ENCODE peak calls at places on chromosomes 7 and 10, in five cellular contexts. One of them, this sample, is unnamed.

GRCh38 chr10:51462076-51462779 is 237.2 kb downstream of the CSTF2T start:
- DNase-seq in epithelial cell of esophagus: peak; percentile 7
- DNase-seq in activated CD4-positive, CD25-positive, alpha-beta regulatory T cell treated with anti-CD3 and anti-CD28 coated beads, Interleukin-2, amount 50 U/mL, for 16 hours: no peak
- DNase-seq in T1000: no peak
- DNase-seq in A172: no peak
- DNase-seq in this sample: no peak

GRCh38 chr10:86684305-86684704 is 16.0 kb downstream of the LDB3 start:
- DNase-seq in epithelial cell of esophagus: no peak
- DNase-seq in activated CD4-positive, CD25-positive, alpha-beta regulatory T cell treated with anti-CD3 and anti-CD28 coated beads, Interleukin-2, amount 50 U/mL, for 16 hours: no peak
- DNase-seq in T1000: no peak
- DNase-seq in A172: no peak
- DNase-seq in this sample: no peak

GRCh38 chr10:132939957-132940790 is 2.2 kb downstream of the CFAP46 start:
- DNase-seq in epithelial cell of esophagus: no peak
- DNase-seq in activated CD4-positive, CD25-positive, alpha-beta regulatory T cell treated with anti-CD3 and anti-CD28 coated beads, Interleukin-2, amount 50 U/mL, for 16 hours: no peak
- DNase-seq in T1000: no peak
- DNase-seq in A172: peak; percentile 1
- DNase-seq in this sample: peak; percentile 41

GRCh38 chr10:72291019-72291532 is 17.4 kb downstream of the DDIT4 start:
- DNase-seq in epithelial cell of esophagus: no peak
- DNase-seq in activated CD4-positive, CD25-positive, alpha-beta regulatory T cell treated with anti-CD3 and anti-CD28 coated beads, Interleukin-2, amount 50 U/mL, for 16 hours: no peak
- DNase-seq in T1000: no peak
- DNase-seq in A172: no peak
- DNase-seq in this sample: no peak

GRCh38 chr10:14415676-14416307 is 85.1 kb upstream of the FRMD4A start:
- DNase-seq in epithelial cell of esophagus: no peak
- DNase-seq in activated CD4-positive, CD25-positive, alpha-beta regulatory T cell treated with anti-CD3 and anti-CD28 coated beads, Interleukin-2, amount 50 U/mL, for 16 hours: no peak
- DNase-seq in T1000: no peak
- DNase-seq in A172: no peak
- DNase-seq in this sample: no peak

GRCh38 chr7:149620961-149621360 is 123.4 kb upstream of the ZNF746 start:
- DNase-seq in epithelial cell of esophagus: no peak
- DNase-seq in activated CD4-positive, CD25-positive, alpha-beta regulatory T cell treated with anti-CD3 and anti-CD28 coated beads, Interleukin-2, amount 50 U/mL, for 16 hours: peak; percentile 33
- DNase-seq in T1000: no peak
- DNase-seq in A172: no peak
- DNase-seq in this sample: peak; percentile 37

GRCh38 chr10:132396495-132397035 is 435 bp upstream of the PWWP2B start:
- DNase-seq in epithelial cell of esophagus: peak; percentile 40
- DNase-seq in activated CD4-positive, CD25-positive, alpha-beta regulatory T cell treated with anti-CD3 and anti-CD28 coated beads, Interleukin-2, amount 50 U/mL, for 16 hours: peak; percentile 10
- DNase-seq in T1000: peak; percentile 39
- DNase-seq in A172: no peak
- DNase-seq in this sample: no peak

GRCh38 chr7:30970594-30971094 is 6.9 kb downstream of the GHRHR start:
- DNase-seq in epithelial cell of esophagus: no peak
- DNase-seq in activated CD4-positive, CD25-positive, alpha-beta regulatory T cell treated with anti-CD3 and anti-CD28 coated beads, Interleukin-2, amount 50 U/mL, for 16 hours: no peak
- DNase-seq in T1000: no peak
- DNase-seq in A172: peak; percentile 30
- DNase-seq in this sample: no peak

GRCh38 chr10:1360011-1360580 is 303.9 kb downstream of the WDR37 start:
- DNase-seq in epithelial cell of esophagus: no peak
- DNase-seq in activated CD4-positive, CD25-positive, alpha-beta regulatory T cell treated with anti-CD3 and anti-CD28 coated beads, Interleukin-2, amount 50 U/mL, for 16 hours: no peak
- DNase-seq in T1000: no peak
- DNase-seq in A172: no peak
- DNase-seq in this sample: no peak

GRCh38 chr7:90717286-90718060 is 121.4 kb downstream of the CDK14 start:
- DNase-seq in epithelial cell of esophagus: no peak
- DNase-seq in activated CD4-positive, CD25-positive, alpha-beta regulatory T cell treated with anti-CD3 and anti-CD28 coated beads, Interleukin-2, amount 50 U/mL, for 16 hours: no peak
- DNase-seq in T1000: no peak
- DNase-seq in A172: no peak
- DNase-seq in this sample: no peak

GRCh38 chr10:43427166-43427825 is 9.6 kb upstream of the ZNF487 start:
- DNase-seq in epithelial cell of esophagus: no peak
- DNase-seq in activated CD4-positive, CD25-positive, alpha-beta regulatory T cell treated with anti-CD3 and anti-CD28 coated beads, Interleukin-2, amount 50 U/mL, for 16 hours: no peak
- DNase-seq in T1000: no peak
- DNase-seq in A172: no peak
- DNase-seq in this sample: peak; percentile 31

GRCh38 chr7:28572321-28573058 is 160.2 kb downstream of the CREB5 start:
- DNase-seq in epithelial cell of esophagus: no peak
- DNase-seq in activated CD4-positive, CD25-positive, alpha-beta regulatory T cell treated with anti-CD3 and anti-CD28 coated beads, Interleukin-2, amount 50 U/mL, for 16 hours: no peak
- DNase-seq in T1000: no peak
- DNase-seq in A172: no peak
- DNase-seq in this sample: no peak

GRCh38 chr7:18421297-18422004 is 74.1 kb upstream of the HDAC9 start:
- DNase-seq in epithelial cell of esophagus: no peak
- DNase-seq in activated CD4-positive, CD25-positive, alpha-beta regulatory T cell treated with anti-CD3 and anti-CD28 coated beads, Interleukin-2, amount 50 U/mL, for 16 hours: no peak
- DNase-seq in T1000: no peak
- DNase-seq in A172: peak; percentile 19
- DNase-seq in this sample: no peak

GRCh38 chr7:130142654-130143333 is 62.4 kb downstream of the TMEM209 start:
- DNase-seq in epithelial cell of esophagus: no peak
- DNase-seq in activated CD4-positive, CD25-positive, alpha-beta regulatory T cell treated with anti-CD3 and anti-CD28 coated beads, Interleukin-2, amount 50 U/mL, for 16 hours: no peak
- DNase-seq in T1000: no peak
- DNase-seq in A172: no peak
- DNase-seq in this sample: no peak

GRCh38 chr7:50714851-50715250 is 67.8 kb downstream of the GRB10 start:
- DNase-seq in epithelial cell of esophagus: peak; percentile 85
- DNase-seq in activated CD4-positive, CD25-positive, alpha-beta regulatory T cell treated with anti-CD3 and anti-CD28 coated beads, Interleukin-2, amount 50 U/mL, for 16 hours: no peak
- DNase-seq in T1000: no peak
- DNase-seq in A172: no peak
- DNase-seq in this sample: no peak

GRCh38 chr7:92723205-92723604 is 113.2 kb downstream of the CDK6 start:
- DNase-seq in epithelial cell of esophagus: no peak
- DNase-seq in activated CD4-positive, CD25-positive, alpha-beta regulatory T cell treated with anti-CD3 and anti-CD28 coated beads, Interleukin-2, amount 50 U/mL, for 16 hours: no peak
- DNase-seq in T1000: no peak
- DNase-seq in A172: peak; percentile 50
- DNase-seq in this sample: no peak

GRCh38 chr10:131126321-131127121 is 185.0 kb downstream of the TCERG1L start:
- DNase-seq in epithelial cell of esophagus: peak; percentile 5
- DNase-seq in activated CD4-positive, CD25-positive, alpha-beta regulatory T cell treated with anti-CD3 and anti-CD28 coated beads, Interleukin-2, amount 50 U/mL, for 16 hours: no peak
- DNase-seq in T1000: no peak
- DNase-seq in A172: no peak
- DNase-seq in this sample: no peak

GRCh38 chr7:46853451-46853850 is 728.5 kb downstream of the TNS3 start:
- DNase-seq in epithelial cell of esophagus: no peak
- DNase-seq in activated CD4-positive, CD25-positive, alpha-beta regulatory T cell treated with anti-CD3 and anti-CD28 coated beads, Interleukin-2, amount 50 U/mL, for 16 hours: no peak
- DNase-seq in T1000: no peak
- DNase-seq in A172: no peak
- DNase-seq in this sample: no peak

GRCh38 chr10:62769574-62770242 is 34.8 kb upstream of the ADO start:
- DNase-seq in epithelial cell of esophagus: no peak
- DNase-seq in activated CD4-positive, CD25-positive, alpha-beta regulatory T cell treated with anti-CD3 and anti-CD28 coated beads, Interleukin-2, amount 50 U/mL, for 16 hours: no peak
- DNase-seq in T1000: no peak
- DNase-seq in A172: no peak
- DNase-seq in this sample: no peak

GRCh38 chr7:97003262-97004236 is 1.8 kb upstream of the DLX6 start:
- DNase-seq in epithelial cell of esophagus: no peak
- DNase-seq in activated CD4-positive, CD25-positive, alpha-beta regulatory T cell treated with anti-CD3 and anti-CD28 coated beads, Interleukin-2, amount 50 U/mL, for 16 hours: no peak
- DNase-seq in T1000: no peak
- DNase-seq in A172: no peak
- DNase-seq in this sample: no peak

GRCh38 chr7:11436317-11436716 is 395.7 kb downstream of the THSD7A start:
- DNase-seq in epithelial cell of esophagus: peak; percentile 56
- DNase-seq in activated CD4-positive, CD25-positive, alpha-beta regulatory T cell treated with anti-CD3 and anti-CD28 coated beads, Interleukin-2, amount 50 U/mL, for 16 hours: no peak
- DNase-seq in T1000: no peak
- DNase-seq in A172: peak; percentile 8
- DNase-seq in this sample: no peak

GRCh38 chr10:59872892-59873463 is 33.4 kb downstream of the CCDC6 start:
- DNase-seq in epithelial cell of esophagus: peak; percentile 76
- DNase-seq in activated CD4-positive, CD25-positive, alpha-beta regulatory T cell treated with anti-CD3 and anti-CD28 coated beads, Interleukin-2, amount 50 U/mL, for 16 hours: no peak
- DNase-seq in T1000: no peak
- DNase-seq in A172: peak; percentile 36
- DNase-seq in this sample: no peak

GRCh38 chr10:14905890-14906289 is 27.2 kb downstream of the SUV39H2 start:
- DNase-seq in epithelial cell of esophagus: no peak
- DNase-seq in activated CD4-positive, CD25-positive, alpha-beta regulatory T cell treated with anti-CD3 and anti-CD28 coated beads, Interleukin-2, amount 50 U/mL, for 16 hours: no peak
- DNase-seq in T1000: no peak
- DNase-seq in A172: no peak
- DNase-seq in this sample: no peak

GRCh38 chr7:16083931-16084330 is 337.4 kb downstream of the CRPPA start:
- DNase-seq in epithelial cell of esophagus: peak; percentile 74
- DNase-seq in activated CD4-positive, CD25-positive, alpha-beta regulatory T cell treated with anti-CD3 and anti-CD28 coated beads, Interleukin-2, amount 50 U/mL, for 16 hours: no peak
- DNase-seq in T1000: no peak
- DNase-seq in A172: no peak
- DNase-seq in this sample: no peak

GRCh38 chr10:72275351-72276012 is 1.8 kb downstream of the DDIT4 start:
- DNase-seq in epithelial cell of esophagus: no peak
- DNase-seq in activated CD4-positive, CD25-positive, alpha-beta regulatory T cell treated with anti-CD3 and anti-CD28 coated beads, Interleukin-2, amount 50 U/mL, for 16 hours: no peak
- DNase-seq in T1000: no peak
- DNase-seq in A172: no peak
- DNase-seq in this sample: no peak

GRCh38 chr7:124800386-124800785 is 34.8 kb upstream of the GPR37 start:
- DNase-seq in epithelial cell of esophagus: no peak
- DNase-seq in activated CD4-positive, CD25-positive, alpha-beta regulatory T cell treated with anti-CD3 and anti-CD28 coated beads, Interleukin-2, amount 50 U/mL, for 16 hours: no peak
- DNase-seq in T1000: no peak
- DNase-seq in A172: no peak
- DNase-seq in this sample: no peak

GRCh38 chr7:143979359-143979758 is 20.8 kb upstream of the OR6B1 start:
- DNase-seq in epithelial cell of esophagus: peak; percentile 33
- DNase-seq in activated CD4-positive, CD25-positive, alpha-beta regulatory T cell treated with anti-CD3 and anti-CD28 coated beads, Interleukin-2, amount 50 U/mL, for 16 hours: no peak
- DNase-seq in T1000: no peak
- DNase-seq in A172: peak; percentile 72
- DNase-seq in this sample: no peak

GRCh38 chr10:90614631-90615030 is 243.2 kb downstream of the HTR7 start:
- DNase-seq in epithelial cell of esophagus: no peak
- DNase-seq in activated CD4-positive, CD25-positive, alpha-beta regulatory T cell treated with anti-CD3 and anti-CD28 coated beads, Interleukin-2, amount 50 U/mL, for 16 hours: no peak
- DNase-seq in T1000: no peak
- DNase-seq in A172: no peak
- DNase-seq in this sample: no peak

GRCh38 chr10:24153016-24153415 is 55.9 kb upstream of the KIAA1217 start:
- DNase-seq in epithelial cell of esophagus: no peak
- DNase-seq in activated CD4-positive, CD25-positive, alpha-beta regulatory T cell treated with anti-CD3 and anti-CD28 coated beads, Interleukin-2, amount 50 U/mL, for 16 hours: no peak
- DNase-seq in T1000: no peak
- DNase-seq in A172: no peak
- DNase-seq in this sample: no peak

GRCh38 chr7:140317597-140317996 is 80.7 kb downstream of the SLC37A3 start:
- DNase-seq in epithelial cell of esophagus: no peak
- DNase-seq in activated CD4-positive, CD25-positive, alpha-beta regulatory T cell treated with anti-CD3 and anti-CD28 coated beads, Interleukin-2, amount 50 U/mL, for 16 hours: no peak
- DNase-seq in T1000: no peak
- DNase-seq in A172: no peak
- DNase-seq in this sample: no peak

GRCh38 chr10:99775850-99776249 is 6.6 kb upstream of the ABCC2 start:
- DNase-seq in epithelial cell of esophagus: peak; percentile 86
- DNase-seq in activated CD4-positive, CD25-positive, alpha-beta regulatory T cell treated with anti-CD3 and anti-CD28 coated beads, Interleukin-2, amount 50 U/mL, for 16 hours: no peak
- DNase-seq in T1000: no peak
- DNase-seq in A172: peak; percentile 88
- DNase-seq in this sample: no peak

GRCh38 chr7:122803323-122803722 is 82.9 kb downstream of the CADPS2 start:
- DNase-seq in epithelial cell of esophagus: peak; percentile 32
- DNase-seq in activated CD4-positive, CD25-positive, alpha-beta regulatory T cell treated with anti-CD3 and anti-CD28 coated beads, Interleukin-2, amount 50 U/mL, for 16 hours: no peak
- DNase-seq in T1000: no peak
- DNase-seq in A172: peak; percentile 47
- DNase-seq in this sample: no peak

GRCh38 chr7:128387663-128388485 is 21.9 kb downstream of the IMPDH1 start:
- DNase-seq in epithelial cell of esophagus: peak; percentile 58
- DNase-seq in activated CD4-positive, CD25-positive, alpha-beta regulatory T cell treated with anti-CD3 and anti-CD28 coated beads, Interleukin-2, amount 50 U/mL, for 16 hours: peak; percentile 39
- DNase-seq in T1000: peak; percentile 49
- DNase-seq in A172: peak; percentile 48
- DNase-seq in this sample: peak; percentile 49

This sample was measured in stimulated activated CD4-positive, alpha-beta T cell treated with anti-CD3 and anti-CD28 coated beads, Interleukin-12 subunit alpha, Interleukin-12 subunit beta, amount 100 ng/mL, for 24 hours.